ENCODE peak calls at places on chromosomes 6 and 20, in nine cellular contexts. H, Z, S, U, L, C, Q, M and B are unnamed samples.

GRCh38 chr6:109383438-109383940 is 1.2 kb upstream of the CD164 start:
- DNase-seq in H (no peak), Z (no peak), S (no peak), U (no peak), L (no peak), C (no peak), Q (no peak), M (no peak), B (no peak)

GRCh38 chr6:157592980-157593379 is 212.0 kb downstream of the ZDHHC14 start:
- DNase-seq in H (no peak), Z (no peak), S (no peak), U (no peak), L (no peak), C (no peak), Q (no peak), M (no peak), B (no peak)

GRCh38 chr20:6766433-6766832 is 1.1 kb upstream of the BMP2 start:
- DNase-seq in H (no peak), Z (no peak), S (no peak), U (no peak), L (no peak), C (no peak), Q (peak), M (no peak), B (no peak)

GRCh38 chr6:150910561-150910960 is 45.1 kb downstream of the MTHFD1L start:
- DNase-seq in H (no peak), Z (no peak), S (no peak), U (no peak), L (no peak), C (no peak), Q (no peak), M (no peak), B (no peak)

GRCh38 chr6:98530732-98531131 is 303.6 kb upstream of the POU3F2 start:
- DNase-seq in H (no peak), Z (no peak), S (no peak), U (no peak), L (no peak), C (no peak), Q (no peak), M (no peak), B (no peak)

GRCh38 chr6:22877946-22878705 is 308.8 kb downstream of the HDGFL1 start:
- DNase-seq in H (peak), Z (no peak), S (no peak), U (peak), L (no peak), C (no peak), Q (no peak), M (no peak), B (no peak)

GRCh38 chr6:11416936-11417576 is 120.5 kb upstream of the TMEM170B start:
- DNase-seq in H (no peak), Z (no peak), S (no peak), U (no peak), L (no peak), C (no peak), Q (no peak), M (no peak), B (no peak)

GRCh38 chr20:44432618-44433577 is 42.8 kb upstream of the TTPAL start:
- DNase-seq in H (no peak), Z (no peak), S (no peak), U (no peak), L (no peak), C (no peak), Q (no peak), M (no peak), B (no peak)

GRCh38 chr20:40844285-40844684 is 155.2 kb upstream of the MAFB start:
- DNase-seq in H (no peak), Z (no peak), S (no peak), U (no peak), L (no peak), C (no peak), Q (no peak), M (no peak), B (no peak)

GRCh38 chr6:105364243-105364642 is 38.6 kb downstream of the PREP start:
- DNase-seq in H (no peak), Z (no peak), S (no peak), U (peak), L (no peak), C (no peak), Q (no peak), M (no peak), B (no peak)

GRCh38 chr20:54708229-54708628 is 232.8 kb downstream of the DOK5 start:
- DNase-seq in H (no peak), Z (no peak), S (no peak), U (no peak), L (no peak), C (no peak), Q (no peak), M (no peak), B (no peak)

GRCh38 chr6:31228484-31228883 is 43.4 kb downstream of the HLA-C start:
- DNase-seq in H (no peak), Z (no peak), S (no peak), U (no peak), L (no peak), C (no peak), Q (no peak), M (no peak), B (no peak)

GRCh38 chr6:40426341-40427066 is 160.7 kb downstream of the LRFN2 start:
- DNase-seq in H (no peak), Z (no peak), S (no peak), U (no peak), L (no peak), C (no peak), Q (no peak), M (no peak), B (no peak)

GRCh38 chr6:123089223-123089622 is 93.2 kb downstream of the CLVS2 start:
- DNase-seq in H (no peak), Z (no peak), S (no peak), U (no peak), L (no peak), C (no peak), Q (no peak), M (no peak), B (no peak)

GRCh38 chr20:50744143-50744792 is 12.9 kb downstream of the PARD6B start:
- DNase-seq in H (peak), Z (no peak), S (no peak), U (peak), L (no peak), C (no peak), Q (peak), M (no peak), B (peak)

GRCh38 chr6:107711412-107711811 is 112.7 kb downstream of the SCML4 start:
- DNase-seq in H (peak), Z (no peak), S (no peak), U (no peak), L (no peak), C (no peak), Q (no peak), M (no peak), B (no peak)

GRCh38 chr6:7749493-7749892 is 23.6 kb downstream of the BMP6 start:
- DNase-seq in H (no peak), Z (no peak), S (no peak), U (no peak), L (no peak), C (no peak), Q (no peak), M (no peak), B (no peak)

GRCh38 chr6:138987299-138987642 is 782 bp downstream of the REPS1 start:
- DNase-seq in H (no peak), Z (no peak), S (no peak), U (no peak), L (no peak), C (peak), Q (peak), M (no peak), B (no peak)

GRCh38 chr6:144131248-144131709 is 19.0 kb upstream of the STX11 start:
- DNase-seq in H (peak), Z (no peak), S (no peak), U (peak), L (no peak), C (no peak), Q (no peak), M (no peak), B (peak)

GRCh38 chr6:135811644-135812043 is 39.9 kb upstream of the PDE7B start:
- DNase-seq in H (no peak), Z (no peak), S (no peak), U (no peak), L (no peak), C (no peak), Q (no peak), M (no peak), B (no peak)

GRCh38 chr6:22290045-22290444 is 6.8 kb downstream of the PRL start:
- DNase-seq in H (no peak), Z (no peak), S (no peak), U (no peak), L (no peak), C (no peak), Q (no peak), M (no peak), B (no peak)

GRCh38 chr6:158370805-158371204 is 58.5 kb downstream of the TULP4 start:
- DNase-seq in H (no peak), Z (no peak), S (no peak), U (no peak), L (no peak), C (no peak), Q (no peak), M (no peak), B (no peak)

GRCh38 chr6:33438978-33439594 is 15.3 kb upstream of the ZBTB9 start:
- DNase-seq in H (no peak), Z (no peak), S (no peak), U (no peak), L (no peak), C (no peak), Q (no peak), M (no peak), B (no peak)

GRCh38 chr6:89690944-89691324 is 52.4 kb upstream of the LYRM2 start:
- DNase-seq in H (no peak), Z (peak), S (no peak), U (no peak), L (peak), C (no peak), Q (no peak), M (no peak), B (no peak)